ENCODE peak calls at places on chromosomes 13 and 19, in nine cellular contexts. M is neural progenitor cell, O is Caco-2, P is brain microvascular endothelial cell, Z is lung, T is cardiac fibroblast, U is BE2C, H is bronchial epithelial cell, D is astrocyte. L is an unnamed sample.

GRCh38 chr13:62829476-62829875 is 1413.8 kb upstream of the PCDH20 start:
- DNase-seq in M (no peak), H (no peak), U (no peak), O (no peak), D (no peak), T (no peak), P (no peak), Z (no peak), L (no peak)

GRCh38 chr13:92224052-92224821 is 825.8 kb downstream of the GPC5 start:
- DNase-seq in P (peak), M (no peak), Z (no peak), D (peak), T (peak), U (no peak), O (no peak), H (peak), L (peak)

GRCh38 chr19:39372047-39372802 is 18.7 kb downstream of the PAF1 start:
- DNase-seq in T (peak), D (peak), Z (peak), P (peak), U (no peak), H (no peak), M (no peak), O (no peak), L (peak)

GRCh38 chr19:40233811-40234389 is 7.4 kb upstream of the CCNP start:
- DNase-seq in T (no peak), U (no peak), Z (no peak), O (no peak), D (no peak), M (no peak), P (no peak), H (no peak), L (no peak)

GRCh38 chr13:73708393-73708985 is 425.7 kb downstream of the KLF12 start:
- DNase-seq in U (peak), T (peak), M (peak), D (peak), H (peak), P (peak), Z (peak), O (peak), L (peak)

GRCh38 chr13:23289917-23290357 is 109.2 kb downstream of the SGCG start:
- DNase-seq in H (peak), M (no peak), P (peak), T (peak), U (peak), D (peak), Z (no peak), O (no peak), L (peak)

GRCh38 chr13:48994731-48995130 is 19.0 kb downstream of the FNDC3A start:
- DNase-seq in D (peak), O (no peak), U (no peak), H (peak), Z (no peak), M (no peak), P (no peak), T (peak), L (peak)

GRCh38 chr13:23987331-23987730 is 90.0 kb upstream of the C1QTNF9B start:
- DNase-seq in T (peak), M (no peak), U (no peak), D (peak), P (no peak), O (no peak), H (no peak), Z (no peak), L (peak)

GRCh38 chr19:13622727-13623126 is 116.4 kb upstream of the CACNA1A start:
- DNase-seq in Z (no peak), P (no peak), M (peak), H (no peak), T (no peak), D (no peak), U (no peak), O (no peak), L (no peak)

DNA sequence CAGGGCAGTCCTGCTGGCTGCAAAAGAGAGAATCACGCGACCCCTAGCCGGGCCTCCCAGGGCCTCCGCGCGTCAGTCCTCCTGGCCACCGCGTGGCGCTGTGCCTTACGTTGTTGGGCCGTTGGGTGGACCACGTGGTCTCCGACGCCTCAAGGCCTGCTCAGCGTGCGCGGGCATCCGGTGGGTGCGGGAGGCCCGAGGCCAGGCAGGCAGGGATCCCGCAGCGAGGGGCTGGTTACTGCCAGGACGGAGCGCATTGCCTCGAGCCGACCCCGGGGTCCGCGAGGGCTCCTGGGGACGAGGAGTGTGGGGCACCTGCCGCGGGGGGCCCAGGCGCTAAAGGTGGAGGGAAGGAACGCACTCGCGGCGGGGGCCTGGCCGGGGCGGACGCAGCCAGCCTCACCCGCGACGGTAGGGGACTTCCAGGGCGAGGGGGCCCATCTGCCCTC is at the start of gene TDRD12:
- DNase-seq in O (no peak), D (no peak), M (no peak), U (peak), T (no peak), P (no peak), H (no peak), Z (no peak), L (peak)
- TF ChIP-seq CTCF in O (no peak), D (no peak), M (no peak), U (no peak), T (no peak), P (no peak), H (no peak), Z (no peak), L (no peak)

DNA sequence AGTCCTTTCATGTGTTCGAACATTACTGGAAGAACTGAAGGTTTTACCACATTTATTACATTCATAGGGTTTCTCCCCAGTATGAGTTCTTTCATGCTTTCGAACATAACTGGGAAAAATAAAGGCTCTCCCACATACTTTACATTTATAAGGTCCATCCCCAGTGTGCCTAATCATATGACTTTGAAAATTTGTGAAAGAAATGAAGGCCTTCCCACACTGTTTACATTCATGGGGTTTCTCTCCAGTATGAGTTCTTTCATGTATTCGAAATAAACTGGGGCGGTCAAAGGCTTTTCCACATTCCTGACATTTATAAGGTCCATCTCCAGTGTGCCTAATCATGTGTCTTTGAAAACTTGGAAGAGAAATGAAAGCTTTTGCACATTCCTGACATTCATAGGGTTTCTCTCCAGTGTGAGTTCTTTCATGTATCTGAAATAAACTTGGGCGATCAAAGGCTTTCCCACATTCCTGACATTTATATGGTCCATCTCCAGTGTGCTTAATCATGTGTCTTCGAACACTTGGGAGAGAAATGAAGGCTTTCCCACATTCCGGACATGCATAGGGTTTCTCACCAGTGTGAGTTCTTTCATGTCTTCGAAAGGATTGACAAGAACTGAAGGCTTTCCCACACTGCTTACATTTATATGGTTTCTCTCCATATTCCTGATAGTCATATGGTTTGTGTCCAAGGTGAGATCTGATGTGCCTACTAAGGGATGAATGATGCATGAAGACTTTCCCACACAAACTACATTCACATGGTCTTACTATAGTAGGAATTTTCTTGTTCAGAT is 24.0 kb downstream of the ZNF564 start:
- DNase-seq in T (peak), M (peak), P (peak), Z (no peak), H (peak), D (peak), U (no peak), O (no peak), L (peak)
- H3K4me3 ChIP-seq in T (no peak), M (peak), P (no peak), Z (no peak), H (no peak), D (no peak), U (no peak), O (no peak), L (no peak)

GRCh38 chr19:58408152-58409009 is at the start of gene ZNF584:
- DNase-seq in D (peak), Z (peak), H (peak), U (peak), M (peak), O (peak), T (peak), P (peak), L (peak)
- TF ChIP-seq CTCF in D (no peak), Z (no peak), H (peak), U (no peak), M (no peak), O (no peak), T (peak), P (peak), L (no peak)

DNA sequence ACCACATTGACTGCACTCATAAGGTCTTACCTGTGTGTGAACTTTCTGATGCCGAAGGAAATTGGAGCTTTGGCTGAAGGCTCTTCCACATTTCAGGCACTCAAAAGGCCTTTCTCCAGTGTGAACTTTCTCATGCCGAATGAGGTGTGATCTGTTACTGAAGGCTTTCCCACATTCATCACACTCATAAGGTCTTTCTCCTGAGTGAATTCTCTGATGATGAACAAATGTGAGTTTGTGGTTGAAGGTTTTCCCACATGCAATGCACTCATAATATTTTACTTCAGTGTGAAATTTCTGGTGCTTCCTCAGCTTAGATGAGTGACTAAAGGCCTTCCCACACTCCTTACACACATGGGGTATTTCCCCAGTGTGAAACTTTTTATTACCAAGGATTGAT is 5.7 kb downstream of the ZNF132 start:
- DNase-seq in H (no peak), P (no peak), M (no peak), Z (no peak), O (no peak), T (peak), U (no peak), D (peak), L (peak)
- H3K4me3 ChIP-seq in H (no peak), P (no peak), M (no peak), Z (no peak), O (no peak), T (no peak), U (no peak), D (no peak), L (no peak)

DNA sequence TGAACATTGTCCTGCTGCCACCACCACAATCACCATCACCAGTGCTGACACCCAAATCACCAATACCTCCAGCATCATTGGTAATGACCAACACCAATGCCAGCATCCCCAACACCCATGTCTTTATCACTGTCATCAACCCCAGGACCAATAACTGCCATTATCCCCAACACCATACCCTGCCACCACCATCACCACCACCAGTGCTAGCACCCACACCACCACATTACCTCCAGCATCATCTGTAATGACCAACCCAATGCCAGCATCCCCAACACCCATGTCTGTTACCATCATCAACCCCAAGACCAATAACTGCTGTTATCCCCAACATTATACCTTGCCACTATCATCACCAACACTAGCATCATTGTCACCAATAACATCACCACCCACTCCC is 2.6 kb downstream of the LGI4 start:
- DNase-seq in Z (no peak), M (no peak), U (no peak), D (no peak), T (no peak), O (no peak), P (no peak), H (no peak), L (no peak)
- TF ChIP-seq CTCF in Z (no peak), M (no peak), U (no peak), D (no peak), T (no peak), O (no peak), P (no peak), H (no peak), L (no peak)